ENCODE peak calls at places on chromosomes 3 and 15, in nine cellular contexts. One of them, this sample, is unnamed.

GRCh38 chr15:95409924-95410323 is 920.6 kb upstream of the NR2F2 start:
- DNase-seq in CD4-positive, alpha-beta T cell: no peak
- DNase-seq in fibroblast of gingiva: no peak
- DNase-seq in stimulated activated CD4-positive, alpha-beta T cell treated with anti-CD3 and anti-CD28 coated beads, Interleukin-1b, Interleukin-23, amount 100 ng/mL, for 1 hour: no peak
- DNase-seq in K562: no peak
- DNase-seq in hepatic stellate cell: no peak
- DNase-seq in lower leg skin: no peak
- DNase-seq in Kasumi-1: no peak
- DNase-seq in activated naive CD8-positive, alpha-beta T cell treated with anti-CD3 and anti-CD28 coated beads for 36 hours: no peak
- DNase-seq in this sample: no peak

GRCh38 chr3:71520186-71521020 is 63.1 kb downstream of the FOXP1 start:
- DNase-seq in CD4-positive, alpha-beta T cell: no peak
- DNase-seq in stimulated activated CD4-positive, alpha-beta T cell treated with anti-CD3 and anti-CD28 coated beads, Interleukin-1b, Interleukin-23, amount 100 ng/mL, for 1 hour: no peak
- DNase-seq in Kasumi-1: no peak
- DNase-seq in activated naive CD8-positive, alpha-beta T cell treated with anti-CD3 and anti-CD28 coated beads for 36 hours: no peak
- DNase-seq in K562: no peak
- DNase-seq in hepatic stellate cell: no peak
- DNase-seq in lower leg skin: no peak
- DNase-seq in fibroblast of gingiva: no peak
- DNase-seq in this sample: no peak

GRCh38 chr3:34260266-34260990 is 462.0 kb downstream of the PDCD6IP start:
- DNase-seq in Kasumi-1: peak
- DNase-seq in hepatic stellate cell: peak
- DNase-seq in CD4-positive, alpha-beta T cell: no peak
- DNase-seq in K562: peak
- DNase-seq in stimulated activated CD4-positive, alpha-beta T cell treated with anti-CD3 and anti-CD28 coated beads, Interleukin-1b, Interleukin-23, amount 100 ng/mL, for 1 hour: no peak
- DNase-seq in fibroblast of gingiva: peak
- DNase-seq in activated naive CD8-positive, alpha-beta T cell treated with anti-CD3 and anti-CD28 coated beads for 36 hours: peak
- DNase-seq in lower leg skin: no peak
- DNase-seq in this sample: peak

GRCh38 chr3:51928438-51928837 is 13.3 kb downstream of the RRP9 start:
- DNase-seq in lower leg skin: no peak
- DNase-seq in activated naive CD8-positive, alpha-beta T cell treated with anti-CD3 and anti-CD28 coated beads for 36 hours: no peak
- DNase-seq in fibroblast of gingiva: no peak
- DNase-seq in Kasumi-1: no peak
- DNase-seq in CD4-positive, alpha-beta T cell: no peak
- DNase-seq in stimulated activated CD4-positive, alpha-beta T cell treated with anti-CD3 and anti-CD28 coated beads, Interleukin-1b, Interleukin-23, amount 100 ng/mL, for 1 hour: no peak
- DNase-seq in hepatic stellate cell: no peak
- DNase-seq in K562: no peak
- DNase-seq in this sample: no peak

GRCh38 chr3:17529677-17530076 is 212.8 kb downstream of the TBC1D5 start:
- DNase-seq in activated naive CD8-positive, alpha-beta T cell treated with anti-CD3 and anti-CD28 coated beads for 36 hours: no peak
- DNase-seq in CD4-positive, alpha-beta T cell: no peak
- DNase-seq in K562: no peak
- DNase-seq in hepatic stellate cell: no peak
- DNase-seq in stimulated activated CD4-positive, alpha-beta T cell treated with anti-CD3 and anti-CD28 coated beads, Interleukin-1b, Interleukin-23, amount 100 ng/mL, for 1 hour: no peak
- DNase-seq in lower leg skin: no peak
- DNase-seq in fibroblast of gingiva: no peak
- DNase-seq in Kasumi-1: no peak
- DNase-seq in this sample: no peak

GRCh38 chr3:107251819-107252218 is 125.4 kb upstream of the CCDC54 start:
- DNase-seq in fibroblast of gingiva: no peak
- DNase-seq in hepatic stellate cell: no peak
- DNase-seq in activated naive CD8-positive, alpha-beta T cell treated with anti-CD3 and anti-CD28 coated beads for 36 hours: no peak
- DNase-seq in lower leg skin: no peak
- DNase-seq in K562: no peak
- DNase-seq in CD4-positive, alpha-beta T cell: no peak
- DNase-seq in Kasumi-1: no peak
- DNase-seq in stimulated activated CD4-positive, alpha-beta T cell treated with anti-CD3 and anti-CD28 coated beads, Interleukin-1b, Interleukin-23, amount 100 ng/mL, for 1 hour: no peak
- DNase-seq in this sample: no peak

GRCh38 chr3:42660898-42661297 is 7.4 kb downstream of the ZBTB47 start:
- DNase-seq in hepatic stellate cell: no peak
- DNase-seq in CD4-positive, alpha-beta T cell: no peak
- DNase-seq in K562: peak
- DNase-seq in Kasumi-1: peak
- DNase-seq in stimulated activated CD4-positive, alpha-beta T cell treated with anti-CD3 and anti-CD28 coated beads, Interleukin-1b, Interleukin-23, amount 100 ng/mL, for 1 hour: no peak
- DNase-seq in lower leg skin: no peak
- DNase-seq in fibroblast of gingiva: no peak
- DNase-seq in activated naive CD8-positive, alpha-beta T cell treated with anti-CD3 and anti-CD28 coated beads for 36 hours: no peak
- DNase-seq in this sample: peak

GRCh38 chr3:109926376-109926775 is 589.0 kb upstream of the DPPA4 start:
- DNase-seq in activated naive CD8-positive, alpha-beta T cell treated with anti-CD3 and anti-CD28 coated beads for 36 hours: no peak
- DNase-seq in stimulated activated CD4-positive, alpha-beta T cell treated with anti-CD3 and anti-CD28 coated beads, Interleukin-1b, Interleukin-23, amount 100 ng/mL, for 1 hour: no peak
- DNase-seq in hepatic stellate cell: no peak
- DNase-seq in lower leg skin: no peak
- DNase-seq in CD4-positive, alpha-beta T cell: no peak
- DNase-seq in fibroblast of gingiva: no peak
- DNase-seq in Kasumi-1: no peak
- DNase-seq in K562: no peak
- DNase-seq in this sample: no peak

GRCh38 chr15:67784856-67785430 is 40.4 kb upstream of the SKOR1 start:
- DNase-seq in Kasumi-1: no peak
- DNase-seq in fibroblast of gingiva: no peak
- DNase-seq in stimulated activated CD4-positive, alpha-beta T cell treated with anti-CD3 and anti-CD28 coated beads, Interleukin-1b, Interleukin-23, amount 100 ng/mL, for 1 hour: no peak
- DNase-seq in activated naive CD8-positive, alpha-beta T cell treated with anti-CD3 and anti-CD28 coated beads for 36 hours: no peak
- DNase-seq in lower leg skin: no peak
- DNase-seq in CD4-positive, alpha-beta T cell: no peak
- DNase-seq in K562: no peak
- DNase-seq in hepatic stellate cell: no peak
- DNase-seq in this sample: no peak

This sample was measured in COLO829.